ENCODE peak calls at places on chromosomes 3 and 15, in seven cellular contexts. Z is heart right ventricle, M is astrocyte of the cerebellum, Q is suprapubic skin, U is cardiac muscle cell, O is uterus, G is cardiac fibroblast. D is an unnamed sample.

GRCh38 chr15:79339588-79340314 is 28.8 kb downstream of the TMED3 start:
- DNase-seq in Z (no peak), M (peak; percentile 57), Q (no peak), U (peak; percentile 53), O (no peak), G (peak; percentile 75), D (peak; percentile 51)

GRCh38 chr3:135806342-135806741 is 159.2 kb upstream of the PPP2R3A start:
- DNase-seq in Z (no peak), M (no peak), Q (no peak), U (no peak), O (no peak), G (no peak), D (no peak)

GRCh38 chr15:60539881-60540613 is 61.1 kb upstream of the ICE2 start:
- DNase-seq in Z (no peak), M (no peak), Q (no peak), U (no peak), O (no peak), G (peak; percentile 13), D (peak; percentile 33)

GRCh38 chr15:25733036-25733855 is 129.9 kb downstream of the ATP10A start:
- DNase-seq in Z (no peak), M (no peak), Q (no peak), U (no peak), O (no peak), G (no peak), D (no peak)

GRCh38 chr3:66738625-66739330 is 238.0 kb upstream of the LRIG1 start:
- DNase-seq in Z (no peak), M (no peak), Q (no peak), U (no peak), O (no peak), G (peak; percentile 74), D (no peak)

GRCh38 chr3:8884630-8885290 is 78.5 kb downstream of the RAD18 start:
- DNase-seq in Z (no peak), M (no peak), Q (no peak), U (no peak), O (no peak), G (peak; percentile 37), D (no peak)

GRCh38 chr15:88399021-88399685 is 68.0 kb downstream of the MRPL46 start:
- DNase-seq in Z (no peak), M (no peak), Q (no peak), U (no peak), O (no peak), G (no peak), D (no peak)

GRCh38 chr3:65178703-65179102 is 490.9 kb upstream of the ADAMTS9 start:
- DNase-seq in Z (no peak), M (peak; percentile 19), Q (no peak), U (no peak), O (peak; percentile 42), G (peak; percentile 64), D (no peak)

GRCh38 chr15:53675832-53676231 is 83.6 kb downstream of the WDR72 start:
- DNase-seq in Z (no peak), M (no peak), Q (no peak), U (no peak), O (no peak), G (no peak), D (no peak)

GRCh38 chr3:153163349-153164008 is 1.5 kb downstream of the RAP2B start:
- DNase-seq in Z (no peak), M (no peak), Q (peak; percentile 67), U (peak; percentile 7), O (peak; percentile 20), G (peak; percentile 55), D (no peak)

GRCh38 chr3:47762233-47762632 is 19.5 kb downstream of the SMARCC1 start:
- DNase-seq in Z (no peak), M (no peak), Q (no peak), U (no peak), O (no peak), G (no peak), D (no peak)

GRCh38 chr3:118936811-118937210 is 97.8 kb downstream of the IGSF11 start:
- DNase-seq in Z (no peak), M (no peak), Q (no peak), U (no peak), O (no peak), G (no peak), D (no peak)

GRCh38 chr3:178382388-178383061 is 153.7 kb upstream of the KCNMB2 start:
- DNase-seq in Z (no peak), M (peak; percentile 69), Q (no peak), U (no peak), O (no peak), G (peak; percentile 90), D (no peak)

GRCh38 chr3:152835311-152836102 is 576 bp downstream of the P2RY1 start:
- DNase-seq in Z (peak; percentile 73), M (peak; percentile 19), Q (peak; percentile 67), U (peak; percentile 75), O (peak; percentile 56), G (peak; percentile 71), D (peak; percentile 87)

GRCh38 chr3:58198804-58199203 is 12.0 kb downstream of the DNASE1L3 start:
- DNase-seq in Z (no peak), M (no peak), Q (no peak), U (no peak), O (no peak), G (no peak), D (no peak)

GRCh38 chr3:63351159-63352007 is 73.3 kb downstream of the SYNPR start:
- DNase-seq in Z (no peak), M (peak; percentile 65), Q (no peak), U (peak; percentile 67), O (no peak), G (peak; percentile 85), D (peak; percentile 60)

GRCh38 chr3:141471160-141471559 is 15.7 kb upstream of the RASA2 start:
- DNase-seq in Z (no peak), M (no peak), Q (no peak), U (no peak), O (no peak), G (peak; percentile 87), D (no peak)

GRCh38 chr3:180383332-180384020 is 218.5 kb upstream of the TTC14 start:
- DNase-seq in Z (no peak), M (no peak), Q (no peak), U (no peak), O (no peak), G (peak; percentile 33), D (no peak)

GRCh38 chr3:197019535-197019934 is 10.1 kb downstream of the MELTF start:
- DNase-seq in Z (no peak), M (no peak), Q (no peak), U (no peak), O (peak; percentile 0), G (no peak), D (no peak)

GRCh38 chr15:33068531-33068990 is 126.0 kb downstream of the FMN1 start:
- DNase-seq in Z (no peak), M (no peak), Q (peak; percentile 72), U (no peak), O (no peak), G (no peak), D (no peak)

DNA sequence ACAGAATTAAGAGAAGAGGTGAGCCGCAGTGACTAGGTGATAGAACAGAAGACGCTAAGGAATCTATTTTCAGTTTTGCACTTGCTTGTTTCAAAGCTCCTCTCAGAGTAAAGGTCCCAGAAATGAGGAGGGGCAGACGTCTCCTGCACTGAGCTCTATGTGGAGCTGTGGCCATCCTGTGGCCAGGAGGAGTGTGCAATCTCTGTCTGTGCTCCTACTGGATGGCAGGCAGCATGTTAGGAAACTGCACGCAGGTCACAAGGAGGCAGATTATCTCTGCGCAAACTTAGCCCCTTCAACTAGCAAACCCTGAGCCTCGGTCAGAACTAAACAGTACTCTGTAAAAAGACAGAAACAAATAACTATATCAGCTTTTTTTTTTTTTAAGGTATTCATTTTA is 31.1 kb upstream of the PPIB start:
- DNase-seq in Z (no peak), M (no peak), Q (no peak), U (peak; percentile 30), O (no peak), G (no peak), D (no peak)
- H3K4me3 ChIP-seq in Z (no peak overlapping the region), M (no peak overlapping the region), Q (no peak overlapping the region), U (no peak overlapping the region), O (no peak overlapping the region), G (no peak overlapping the region), D (no peak overlapping the region)

GRCh38 chr3:22089284-22089683 is 338.3 kb upstream of the ZNF385D start:
- DNase-seq in Z (no peak), M (no peak), Q (no peak), U (peak; percentile 53), O (no peak), G (peak; percentile 50), D (peak; percentile 69)
- TF ChIP-seq CTCF in Z (peak; percentile 34), M (peak; percentile 46), Q (no peak), U (peak; percentile 46), O (no peak), G (peak; percentile 46), D (peak; percentile 42)

GRCh38 chr3:98986073-98986472 is 84.6 kb upstream of the DCBLD2 start:
- DNase-seq in Z (no peak), M (peak; percentile 60), Q (no peak), U (peak; percentile 45), O (no peak), G (peak; percentile 93), D (no peak)
- H3K4me3 ChIP-seq in Z (no peak overlapping the region), M (no peak overlapping the region), Q (no peak overlapping the region), U (no peak overlapping the region), O (no peak overlapping the region), G (no peak overlapping the region), D (no peak overlapping the region)

DNA sequence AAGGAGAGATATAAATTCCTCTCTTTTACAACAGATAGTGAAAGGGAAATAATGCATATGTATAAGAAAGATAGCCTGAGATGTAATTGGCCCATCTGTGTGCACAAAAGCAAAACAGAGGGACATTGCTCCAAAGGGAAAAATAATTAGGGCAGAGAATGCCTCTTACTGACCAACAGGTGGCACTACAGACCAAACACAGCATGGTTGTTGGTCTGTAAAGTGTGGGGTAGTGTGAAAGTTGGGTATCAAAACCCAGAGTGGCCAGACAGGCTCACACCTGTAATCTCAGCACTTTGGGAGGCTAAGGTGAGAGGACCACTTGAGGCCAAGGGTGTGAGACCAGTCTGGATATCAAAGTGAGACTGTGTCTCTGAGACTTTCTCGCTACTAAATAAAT is 4.5 kb upstream of the TLNRD1 start:
- DNase-seq in Z (no peak), M (no peak), Q (no peak), U (no peak), O (no peak), G (peak; percentile 47), D (peak; percentile 58)
- TF ChIP-seq CTCF in Z (peak; percentile 49), M (peak; percentile 37), Q (no peak), U (peak; percentile 41), O (peak; percentile 30), G (peak; percentile 63), D (peak; percentile 51)

DNA sequence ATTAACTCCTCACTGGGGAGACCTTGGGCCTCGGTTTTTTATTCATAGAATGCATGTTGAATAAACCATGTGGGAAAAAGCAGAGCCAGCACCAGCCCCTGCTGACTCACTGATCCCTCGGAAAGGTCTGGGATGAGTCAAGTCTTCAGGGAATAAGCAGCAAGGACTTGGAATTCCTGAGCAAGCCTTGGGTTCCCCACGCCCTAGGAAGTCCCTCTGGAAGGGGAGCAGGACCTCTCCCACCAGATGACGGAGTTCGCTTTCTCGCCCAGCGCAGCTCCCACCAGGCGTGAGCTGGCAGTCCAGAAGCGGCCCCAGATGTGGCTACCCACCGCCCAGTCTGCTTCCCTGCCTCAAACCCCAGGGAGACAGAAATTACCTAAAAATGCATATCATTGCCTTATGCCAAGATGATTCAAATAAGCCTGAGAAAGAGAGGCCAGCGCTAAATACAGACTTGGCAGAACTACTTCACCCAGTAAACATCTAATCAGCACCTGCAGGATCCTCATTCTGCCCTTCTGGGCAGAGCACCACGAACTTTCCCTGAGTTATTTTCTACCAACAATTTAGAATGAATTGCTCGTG is 45.5 kb downstream of the BTD start:
- DNase-seq in Z (peak; percentile 53), M (peak; percentile 99), Q (peak; percentile 85), U (no peak), O (peak; percentile 74), G (peak; percentile 100), D (peak; percentile 44)
- H3K4me3 ChIP-seq in Z (no peak overlapping the region), M (peak overlapping the region; percentile 2), Q (no peak overlapping the region), U (no peak overlapping the region), O (no peak overlapping the region), G (no peak overlapping the region), D (no peak overlapping the region)

D was measured in GM12865.